ENCODE peak calls at places on chromosomes 13 and 19, in nine cellular contexts. One of them, this sample, is unnamed.
A peak's percentile ranks its signal among the peaks of the same experiment; 100 is the strongest.

GRCh38 chr13:75960538-75960994 is 324.4 kb downstream of the LMO7 start:
- DNase-seq in lower lobe of right lung: no peak
- DNase-seq in adrenal gland: no peak
- DNase-seq in fibroblast of the aortic adventitia: no peak
- DNase-seq in GM12864: no peak
- DNase-seq in astrocyte: no peak
- DNase-seq in RWPE1: no peak
- DNase-seq in PC-3: no peak
- DNase-seq in thoracic aorta: no peak
- DNase-seq in this sample: no peak

GRCh38 chr13:32107474-32107873 is 75.9 kb downstream of the FRY start:
- DNase-seq in adrenal gland: no peak
- DNase-seq in fibroblast of the aortic adventitia: no peak
- DNase-seq in astrocyte: no peak
- DNase-seq in thoracic aorta: no peak
- DNase-seq in RWPE1: no peak
- DNase-seq in lower lobe of right lung: no peak
- DNase-seq in GM12864: no peak
- DNase-seq in PC-3: no peak
- DNase-seq in this sample: no peak

GRCh38 chr13:81104316-81104715 is 763.4 kb upstream of the SPRY2 start:
- DNase-seq in PC-3: no peak
- DNase-seq in GM12864: no peak
- DNase-seq in fibroblast of the aortic adventitia: no peak
- DNase-seq in astrocyte: no peak
- DNase-seq in lower lobe of right lung: no peak
- DNase-seq in RWPE1: no peak
- DNase-seq in thoracic aorta: no peak
- DNase-seq in adrenal gland: no peak
- DNase-seq in this sample: no peak

GRCh38 chr13:75305057-75305456 is 176.9 kb downstream of the TBC1D4 start:
- DNase-seq in RWPE1: no peak
- DNase-seq in thoracic aorta: no peak
- DNase-seq in GM12864: no peak
- DNase-seq in adrenal gland: peak; percentile 87
- DNase-seq in lower lobe of right lung: no peak
- DNase-seq in PC-3: no peak
- DNase-seq in astrocyte: peak; percentile 30
- DNase-seq in fibroblast of the aortic adventitia: peak; percentile 77
- DNase-seq in this sample: no peak

GRCh38 chr13:95382411-95382810 is 81.2 kb upstream of the ABCC4 start:
- DNase-seq in fibroblast of the aortic adventitia: no peak
- DNase-seq in adrenal gland: no peak
- DNase-seq in thoracic aorta: no peak
- DNase-seq in GM12864: no peak
- DNase-seq in astrocyte: no peak
- DNase-seq in PC-3: peak; percentile 40
- DNase-seq in RWPE1: no peak
- DNase-seq in lower lobe of right lung: no peak
- DNase-seq in this sample: no peak

GRCh38 chr19:33175886-33176669 is 18.1 kb upstream of the LRP3 start:
- DNase-seq in PC-3: no peak
- DNase-seq in GM12864: peak; percentile 7
- DNase-seq in adrenal gland: no peak
- DNase-seq in fibroblast of the aortic adventitia: peak; percentile 43
- DNase-seq in astrocyte: peak; percentile 36
- DNase-seq in thoracic aorta: no peak
- DNase-seq in RWPE1: peak; percentile 30
- DNase-seq in lower lobe of right lung: no peak
- DNase-seq in this sample: no peak

GRCh38 chr13:104357672-104358314 is 1291.6 kb upstream of the SLC10A2 start:
- DNase-seq in GM12864: no peak
- DNase-seq in lower lobe of right lung: no peak
- DNase-seq in RWPE1: no peak
- DNase-seq in astrocyte: no peak
- DNase-seq in fibroblast of the aortic adventitia: no peak
- DNase-seq in adrenal gland: no peak
- DNase-seq in thoracic aorta: no peak
- DNase-seq in PC-3: no peak
- DNase-seq in this sample: no peak

GRCh38 chr13:52004508-52005183 is 6.6 kb downstream of the ATP7B start:
- DNase-seq in GM12864: no peak
- DNase-seq in PC-3: no peak
- DNase-seq in thoracic aorta: no peak
- DNase-seq in fibroblast of the aortic adventitia: no peak
- DNase-seq in astrocyte: no peak
- DNase-seq in adrenal gland: no peak
- DNase-seq in RWPE1: no peak
- DNase-seq in lower lobe of right lung: no peak
- DNase-seq in this sample: no peak

GRCh38 chr13:40336228-40337221 is 329.9 kb downstream of the FOXO1 start:
- DNase-seq in adrenal gland: no peak
- DNase-seq in lower lobe of right lung: no peak
- DNase-seq in fibroblast of the aortic adventitia: no peak
- DNase-seq in astrocyte: no peak
- DNase-seq in RWPE1: no peak
- DNase-seq in thoracic aorta: no peak
- DNase-seq in GM12864: no peak
- DNase-seq in PC-3: no peak
- DNase-seq in this sample: no peak

GRCh38 chr13:78326608-78327007 is 276.7 kb downstream of the POU4F1 start:
- DNase-seq in fibroblast of the aortic adventitia: no peak
- DNase-seq in lower lobe of right lung: no peak
- DNase-seq in GM12864: no peak
- DNase-seq in thoracic aorta: no peak
- DNase-seq in astrocyte: peak; percentile 12
- DNase-seq in PC-3: peak; percentile 20
- DNase-seq in adrenal gland: no peak
- DNase-seq in RWPE1: peak; percentile 8
- DNase-seq in this sample: no peak

GRCh38 chr19:19406878-19407639 is 1.6 kb downstream of the GATAD2A start:
- DNase-seq in fibroblast of the aortic adventitia: peak; percentile 53
- DNase-seq in lower lobe of right lung: peak; percentile 57
- DNase-seq in RWPE1: no peak
- DNase-seq in astrocyte: peak; percentile 43
- DNase-seq in adrenal gland: peak; percentile 50
- DNase-seq in thoracic aorta: no peak
- DNase-seq in PC-3: peak; percentile 61
- DNase-seq in GM12864: no peak
- DNase-seq in this sample: no peak

GRCh38 chr13:110560606-110561334 is 752 bp downstream of the RAB20 start:
- DNase-seq in lower lobe of right lung: no peak
- DNase-seq in fibroblast of the aortic adventitia: peak; percentile 47
- DNase-seq in PC-3: peak; percentile 26
- DNase-seq in astrocyte: no peak
- DNase-seq in adrenal gland: peak; percentile 70
- DNase-seq in thoracic aorta: no peak
- DNase-seq in GM12864: no peak
- DNase-seq in RWPE1: peak; percentile 45
- DNase-seq in this sample: no peak

GRCh38 chr19:51274037-51274370 is 23.1 kb downstream of the SIGLECL1 start:
- DNase-seq in RWPE1: no peak
- DNase-seq in astrocyte: no peak
- DNase-seq in PC-3: no peak
- DNase-seq in GM12864: no peak
- DNase-seq in fibroblast of the aortic adventitia: no peak
- DNase-seq in adrenal gland: no peak
- DNase-seq in thoracic aorta: no peak
- DNase-seq in lower lobe of right lung: no peak
- DNase-seq in this sample: no peak

GRCh38 chr13:44516771-44517170 is 59.4 kb downstream of the TSC22D1 start:
- DNase-seq in thoracic aorta: no peak
- DNase-seq in adrenal gland: no peak
- DNase-seq in astrocyte: no peak
- DNase-seq in lower lobe of right lung: no peak
- DNase-seq in RWPE1: no peak
- DNase-seq in PC-3: peak; percentile 10
- DNase-seq in fibroblast of the aortic adventitia: no peak
- DNase-seq in GM12864: no peak
- DNase-seq in this sample: no peak

GRCh38 chr19:31770220-31770619 is 421.0 kb upstream of the TSHZ3 start:
- DNase-seq in astrocyte: no peak
- DNase-seq in thoracic aorta: no peak
- DNase-seq in RWPE1: no peak
- DNase-seq in PC-3: no peak
- DNase-seq in fibroblast of the aortic adventitia: no peak
- DNase-seq in adrenal gland: no peak
- DNase-seq in lower lobe of right lung: no peak
- DNase-seq in GM12864: no peak
- DNase-seq in this sample: no peak

GRCh38 chr13:96816261-96816660 is 178.0 kb downstream of the OXGR1 start:
- DNase-seq in RWPE1: no peak
- DNase-seq in adrenal gland: no peak
- DNase-seq in thoracic aorta: peak; percentile 21
- DNase-seq in fibroblast of the aortic adventitia: peak; percentile 72
- DNase-seq in astrocyte: no peak
- DNase-seq in lower lobe of right lung: no peak
- DNase-seq in PC-3: no peak
- DNase-seq in GM12864: no peak
- DNase-seq in this sample: no peak

GRCh38 chr13:112900691-112901091 is 68.3 kb upstream of the MCF2L start:
- DNase-seq in PC-3: no peak
- DNase-seq in adrenal gland: no peak
- DNase-seq in RWPE1: no peak
- DNase-seq in thoracic aorta: no peak
- DNase-seq in GM12864: no peak
- DNase-seq in lower lobe of right lung: no peak
- DNase-seq in astrocyte: no peak
- DNase-seq in fibroblast of the aortic adventitia: no peak
- DNase-seq in this sample: no peak

GRCh38 chr19:8593931-8594330 is 16.6 kb downstream of the ADAMTS10 start:
- DNase-seq in PC-3: no peak
- DNase-seq in astrocyte: no peak
- DNase-seq in RWPE1: no peak
- DNase-seq in thoracic aorta: no peak
- DNase-seq in adrenal gland: no peak
- DNase-seq in GM12864: no peak
- DNase-seq in fibroblast of the aortic adventitia: peak; percentile 45
- DNase-seq in lower lobe of right lung: no peak
- DNase-seq in this sample: no peak

GRCh38 chr13:62626771-62627170 is 1211.1 kb upstream of the PCDH20 start:
- DNase-seq in PC-3: peak; percentile 10
- DNase-seq in fibroblast of the aortic adventitia: no peak
- DNase-seq in thoracic aorta: no peak
- DNase-seq in adrenal gland: no peak
- DNase-seq in lower lobe of right lung: no peak
- DNase-seq in RWPE1: no peak
- DNase-seq in GM12864: no peak
- DNase-seq in astrocyte: no peak
- DNase-seq in this sample: no peak
- TF ChIP-seq CTCF in PC-3: peak; percentile 36
- TF ChIP-seq CTCF in fibroblast of the aortic adventitia: no peak
- TF ChIP-seq CTCF in thoracic aorta: no peak
- TF ChIP-seq CTCF in adrenal gland: no peak
- TF ChIP-seq CTCF in lower lobe of right lung: no peak
- TF ChIP-seq CTCF in RWPE1: no peak
- TF ChIP-seq CTCF in GM12864: peak; percentile 30
- TF ChIP-seq CTCF in astrocyte: no peak
- TF ChIP-seq CTCF in this sample: no peak

GRCh38 chr13:24670927-24671326 is 9.3 kb upstream of the ATP12A start:
- DNase-seq in GM12864: no peak
- DNase-seq in fibroblast of the aortic adventitia: peak; percentile 8
- DNase-seq in thoracic aorta: no peak
- DNase-seq in RWPE1: peak; percentile 18
- DNase-seq in astrocyte: no peak
- DNase-seq in lower lobe of right lung: no peak
- DNase-seq in PC-3: peak; percentile 54
- DNase-seq in adrenal gland: no peak
- DNase-seq in this sample: no peak
- TF ChIP-seq CTCF in GM12864: peak; percentile 50
- TF ChIP-seq CTCF in fibroblast of the aortic adventitia: peak; percentile 32
- TF ChIP-seq CTCF in thoracic aorta: no peak
- TF ChIP-seq CTCF in RWPE1: no peak
- TF ChIP-seq CTCF in astrocyte: no peak
- TF ChIP-seq CTCF in lower lobe of right lung: no peak
- TF ChIP-seq CTCF in PC-3: no peak
- TF ChIP-seq CTCF in adrenal gland: no peak
- TF ChIP-seq CTCF in this sample: no peak

DNA sequence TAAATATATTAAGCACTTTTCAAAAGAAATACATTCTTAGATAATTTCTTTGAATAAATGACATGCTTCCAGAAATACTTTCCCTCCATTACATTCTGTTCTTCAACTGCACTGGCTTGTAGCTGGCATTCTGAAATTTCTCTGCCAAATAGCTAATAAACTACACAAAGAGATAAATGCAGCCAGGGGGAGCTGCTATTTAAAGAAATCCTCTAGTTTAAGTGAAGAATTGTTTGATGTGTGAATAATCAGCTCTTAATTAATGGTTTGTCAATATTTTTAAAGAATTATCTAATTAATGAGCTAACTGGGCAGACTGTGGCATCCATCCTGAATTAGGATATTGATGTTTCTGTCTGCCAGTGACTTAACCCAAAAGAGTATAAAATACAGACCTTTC is 30.7 kb downstream of the SLC7A1 start:
- DNase-seq in astrocyte: no peak
- DNase-seq in RWPE1: no peak
- DNase-seq in adrenal gland: no peak
- DNase-seq in GM12864: no peak
- DNase-seq in PC-3: no peak
- DNase-seq in thoracic aorta: no peak
- DNase-seq in fibroblast of the aortic adventitia: peak; percentile 23
- DNase-seq in lower lobe of right lung: no peak
- DNase-seq in this sample: no peak
- TF ChIP-seq CTCF in astrocyte: no peak
- TF ChIP-seq CTCF in RWPE1: no peak
- TF ChIP-seq CTCF in adrenal gland: no peak
- TF ChIP-seq CTCF in GM12864: no peak
- TF ChIP-seq CTCF in PC-3: peak; percentile 23
- TF ChIP-seq CTCF in thoracic aorta: no peak
- TF ChIP-seq CTCF in fibroblast of the aortic adventitia: peak; percentile 41
- TF ChIP-seq CTCF in lower lobe of right lung: no peak
- TF ChIP-seq CTCF in this sample: no peak

DNA sequence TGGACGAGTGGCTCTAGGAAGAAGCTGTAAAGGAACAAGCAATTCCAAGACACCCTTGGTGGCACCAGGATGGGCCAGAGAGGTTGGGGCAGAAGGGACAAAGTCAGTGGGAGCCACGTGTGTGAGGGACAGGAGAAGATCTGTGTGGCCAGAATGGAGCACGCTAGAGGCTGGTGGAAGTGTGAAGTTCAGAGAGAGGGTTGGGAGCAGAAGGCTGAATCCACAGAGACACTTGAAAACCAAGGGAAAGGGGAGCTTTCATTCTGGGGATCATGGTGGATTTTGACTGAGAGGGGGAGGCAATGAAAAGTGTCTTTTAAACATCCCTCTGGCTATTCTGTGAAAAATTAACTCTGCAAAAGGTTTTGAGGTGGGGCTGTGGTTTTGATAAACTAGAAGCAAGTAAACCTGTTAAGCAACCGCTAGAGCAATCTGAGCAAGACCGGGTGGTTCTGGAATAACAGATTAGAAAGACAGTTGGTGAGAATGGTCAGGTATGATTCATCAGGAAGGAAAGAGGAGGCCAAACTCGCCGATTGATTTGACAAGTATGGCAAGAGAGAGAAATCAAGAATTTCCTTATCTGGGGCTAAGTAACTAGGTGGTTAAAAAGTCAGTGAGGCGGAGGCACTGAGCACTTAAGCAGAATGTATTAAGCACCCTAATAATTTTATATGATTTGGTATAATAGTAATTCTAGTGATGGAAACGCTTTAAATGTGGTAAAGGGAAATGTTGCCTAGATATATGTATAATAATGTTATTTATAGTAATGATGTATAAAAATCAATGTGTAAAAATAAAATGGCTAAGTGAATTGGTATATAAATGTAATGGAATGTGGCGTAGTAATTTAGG is 140.0 kb downstream of the MYO16 start:
- DNase-seq in astrocyte: peak; percentile 3
- DNase-seq in lower lobe of right lung: no peak
- DNase-seq in RWPE1: peak; percentile 27
- DNase-seq in fibroblast of the aortic adventitia: peak; percentile 2
- DNase-seq in thoracic aorta: no peak
- DNase-seq in PC-3: peak; percentile 75
- DNase-seq in GM12864: no peak
- DNase-seq in adrenal gland: no peak
- DNase-seq in this sample: no peak
- TF ChIP-seq CTCF in astrocyte: no peak
- TF ChIP-seq CTCF in lower lobe of right lung: no peak
- TF ChIP-seq CTCF in RWPE1: no peak
- TF ChIP-seq CTCF in fibroblast of the aortic adventitia: no peak
- TF ChIP-seq CTCF in thoracic aorta: no peak
- TF ChIP-seq CTCF in PC-3: no peak
- TF ChIP-seq CTCF in GM12864: no peak
- TF ChIP-seq CTCF in adrenal gland: no peak
- TF ChIP-seq CTCF in this sample: no peak